ENCODE peak calls at places on chromosomes 2 and 18, in six cellular contexts. S, C, M, N, H and W are unnamed samples.

GRCh38 chr2:122451040-122451439 is 695.6 kb downstream of the TSN start:
- DNase-seq in C (peak), N (no peak), S (no peak), H (no peak), M (no peak), W (no peak)

GRCh38 chr18:72834731-72835130 is 33.1 kb downstream of the NETO1 start:
- DNase-seq in H (no peak), C (no peak), M (no peak), N (no peak), S (no peak), W (no peak)

GRCh38 chr2:108396845-108397244 is 19.1 kb downstream of the SULT1C4 start:
- DNase-seq in M (no peak), N (no peak), S (no peak), H (no peak), C (peak), W (no peak)

GRCh38 chr2:118095610-118096009 is 7.3 kb downstream of the INSIG2 start:
- DNase-seq in H (no peak), C (peak), S (no peak), M (no peak), N (no peak), W (no peak)

GRCh38 chr18:43277164-43277600 is at the start of gene SYT4:
- DNase-seq in C (peak), M (no peak), S (no peak), N (peak), H (no peak), W (no peak)

GRCh38 chr18:57040175-57040574 is 106.7 kb upstream of the BOD1L2 start:
- DNase-seq in N (no peak), S (no peak), H (no peak), M (no peak), C (no peak), W (no peak)

GRCh38 chr2:127465258-127465657 is 47.0 kb downstream of the PROC start:
- DNase-seq in N (no peak), S (no peak), C (no peak), H (no peak), M (no peak), W (no peak)

GRCh38 chr2:202871161-202872141 is at the start of gene ICA1L:
- DNase-seq in S (peak), H (peak), C (peak), M (peak), N (peak), W (no peak)

GRCh38 chr2:121075006-121075545 is 209.9 kb downstream of the TFCP2L1 start:
- DNase-seq in N (peak), C (peak), S (no peak), M (no peak), H (no peak), W (peak)

GRCh38 chr18:57956495-57956894 is 87.5 kb upstream of the NEDD4L start:
- DNase-seq in C (no peak), N (no peak), S (no peak), H (no peak), M (peak), W (no peak)

GRCh38 chr2:227655454-227655853 is 11.2 kb upstream of the SCYGR5 start:
- DNase-seq in S (no peak), M (no peak), N (no peak), C (peak), H (no peak), W (peak)

GRCh38 chr2:119455066-119455718 is 23.5 kb downstream of the TMEM37 start:
- DNase-seq in C (peak), N (no peak), M (no peak), H (no peak), S (no peak), W (no peak)

GRCh38 chr2:114286438-114286837 is 156.0 kb upstream of the DPP10 start:
- DNase-seq in H (no peak), N (no peak), C (no peak), M (no peak), S (no peak), W (no peak)

GRCh38 chr2:36356990-36357505 is 1.5 kb downstream of the CRIM1 start:
- DNase-seq in S (no peak), M (no peak), H (no peak), C (no peak), N (no peak), W (no peak)

GRCh38 chr2:102064679-102065674 is 73.2 kb downstream of the IL1R2 start:
- DNase-seq in S (no peak), H (no peak), M (no peak), C (peak), N (no peak), W (no peak)

GRCh38 chr2:157052685-157053224 is 204.8 kb upstream of the GALNT5 start:
- DNase-seq in S (no peak), C (peak), N (no peak), H (no peak), M (no peak), W (peak)

GRCh38 chr2:240598311-240598911 is 11.9 kb downstream of the CAPN10 start:
- DNase-seq in H (peak), M (no peak), N (peak), C (no peak), S (no peak), W (no peak)

GRCh38 chr2:31192396-31193065 is 24.8 kb downstream of the CAPN14 start:
- DNase-seq in C (no peak), N (no peak), S (no peak), H (no peak), M (no peak), W (no peak)

GRCh38 chr2:220556658-220557057 is 929.2 kb downstream of the SLC4A3 start:
- DNase-seq in N (no peak), S (no peak), H (no peak), M (no peak), C (peak), W (no peak)

GRCh38 chr18:984004-984403 is 79.3 kb downstream of the ADCYAP1 start:
- DNase-seq in N (no peak), M (no peak), S (no peak), H (no peak), C (peak), W (no peak)

GRCh38 chr2:70946832-70947442 is 11.2 kb downstream of the ATP6V1B1 start:
- DNase-seq in N (no peak), H (no peak), S (peak), C (peak), M (peak), W (no peak)

GRCh38 chr2:222569826-222570225 is 86.1 kb downstream of the FARSB start:
- DNase-seq in M (no peak), H (no peak), N (no peak), C (no peak), S (no peak), W (no peak)

GRCh38 chr18:61831071-61831470 is 61.7 kb downstream of the RNF152 start:
- DNase-seq in C (peak), S (no peak), H (no peak), N (no peak), M (no peak), W (no peak)

GRCh38 chr2:231716641-231717280 is 8.4 kb downstream of the PTMA start:
- DNase-seq in H (no peak), M (no peak), S (no peak), N (no peak), C (peak), W (no peak)

GRCh38 chr2:28499298-28499697 is 3.4 kb downstream of the PLB1 start:
- DNase-seq in C (no peak), M (no peak), S (no peak), H (no peak), N (no peak), W (no peak)

GRCh38 chr18:46148810-46149209 is 44.6 kb downstream of the HAUS1 start:
- DNase-seq in C (peak), N (no peak), M (peak), H (no peak), S (peak), W (no peak)

GRCh38 chr2:9330639-9331270 is 92.6 kb downstream of the ITGB1BP1 start:
- DNase-seq in N (no peak), H (peak), M (no peak), C (no peak), S (no peak), W (no peak)
- H3K27ac ChIP-seq in N (no peak), H (no peak), M (no peak), C (peak), S (no peak), W (peak)

GRCh38 chr2:111138834-111139233 is 18.1 kb downstream of the BCL2L11 start:
- DNase-seq in N (no peak), C (no peak), S (no peak), H (no peak), M (no peak), W (no peak)
- H3K27ac ChIP-seq in N (peak), C (no peak), S (no peak), H (no peak), M (no peak), W (peak)

DNA sequence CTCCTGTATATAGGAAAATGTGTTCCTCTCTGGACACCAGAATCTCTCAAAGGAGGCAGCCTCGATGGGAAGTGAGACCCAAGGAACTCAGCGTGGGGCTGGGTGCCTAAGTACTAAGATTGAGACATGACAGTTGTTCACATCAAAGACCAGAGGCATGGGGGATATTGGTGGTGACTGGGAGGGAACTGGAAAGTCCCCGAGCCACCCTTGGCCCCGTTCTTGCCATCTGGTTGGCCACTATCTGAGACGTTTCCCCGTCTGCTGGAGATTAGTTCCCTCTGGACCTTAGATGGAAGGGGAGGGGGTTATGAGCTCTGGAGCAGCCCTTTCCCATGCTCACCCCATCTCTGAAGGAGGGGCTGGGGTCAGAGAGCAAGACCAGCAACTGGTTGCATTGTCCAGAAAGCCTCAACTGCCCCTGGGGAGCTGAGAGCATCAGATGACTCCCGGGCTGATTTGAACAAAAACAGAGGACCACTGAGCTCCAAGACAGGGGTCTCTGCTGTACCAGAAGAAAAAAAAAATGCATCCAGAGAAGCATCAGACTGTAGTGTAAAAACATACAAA is 11.8 kb downstream of the FBLN7 start:
- DNase-seq in C (peak), S (no peak), N (no peak), H (no peak), M (peak), W (no peak)
- H3K27ac ChIP-seq in C (no peak), S (no peak), N (peak), H (no peak), M (no peak), W (peak)

GRCh38 chr2:17821535-17822451 is 5.5 kb downstream of the MSGN1 start:
- DNase-seq in N (no peak), C (peak), S (no peak), H (no peak), M (no peak), W (no peak)

GRCh38 chr2:17816396-17817245 is at the start of gene MSGN1:
- DNase-seq in N (no peak), S (no peak), H (peak), C (no peak), M (no peak), W (no peak)

GRCh38 chr2:17821080-17821479 is 4.8 kb downstream of the MSGN1 start:
- DNase-seq in S (no peak), N (no peak), H (no peak), C (no peak), M (no peak), W (no peak)

GRCh38 chr2:17815466-17816184 is 635 bp upstream of the MSGN1 start:
- DNase-seq in C (no peak), S (no peak), H (no peak), N (no peak), M (no peak), W (peak)

GRCh38 chr2:17818235-17818634 is 2.0 kb downstream of the MSGN1 start:
- DNase-seq in S (no peak), C (no peak), N (no peak), H (no peak), M (no peak), W (no peak)
- H3K27ac ChIP-seq in S (no peak), C (no peak), N (no peak), H (no peak), M (no peak), W (no peak)

GRCh38 chr2:33666879-33667278 is 67.8 kb upstream of the FAM98A start:
- DNase-seq in S (no peak), H (no peak), M (no peak), N (no peak), C (no peak), W (no peak)
- H3K27ac ChIP-seq in S (no peak), H (no peak), M (no peak), N (no peak), C (no peak), W (no peak)

DNA sequence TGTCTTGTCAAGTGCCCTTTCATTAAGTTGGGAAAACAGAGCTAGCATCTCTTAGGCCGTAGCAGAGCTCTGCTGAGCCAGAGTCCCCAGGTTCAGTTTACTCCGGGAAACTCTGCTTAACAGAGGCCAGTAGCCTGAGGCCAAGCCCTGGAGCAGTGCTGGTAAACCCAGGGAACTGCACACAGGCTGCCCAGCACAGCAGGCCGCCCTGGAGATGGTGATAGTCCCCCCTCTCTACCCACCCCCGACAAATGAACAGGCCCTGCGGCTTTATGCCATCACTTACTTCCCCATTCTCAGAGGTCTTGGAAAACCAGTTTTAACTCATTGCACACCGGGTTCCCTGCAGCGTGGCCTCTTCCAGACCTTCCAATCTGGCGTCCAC is 3.5 kb downstream of the CNNM4 start:
- DNase-seq in C (no peak), N (no peak), S (no peak), H (no peak), M (no peak), W (no peak)
- H3K27ac ChIP-seq in C (peak), N (peak), S (no peak), H (peak), M (peak), W (no peak)